ENCODE peak calls at places on chromosomes 12 and 14, in four cellular contexts. M, J, P and V are unnamed samples.
A peak's percentile ranks its signal among the peaks of the same experiment; 100 is the strongest.

GRCh38 chr14:96559571-96559970 is 57.4 kb downstream of the PAPOLA start:
- DNase-seq in M (no peak), J (no peak), P (no peak), V (no peak)

GRCh38 chr12:91874086-91874865 is 271.4 kb downstream of the BTG1 start:
- DNase-seq in M (no peak), J (no peak), P (no peak), V (no peak)

GRCh38 chr12:21677622-21678277 is 20.1 kb upstream of the LDHB start:
- DNase-seq in M (peak; percentile 53), J (no peak), P (no peak), V (no peak)

GRCh38 chr12:22406622-22407021 is 72.1 kb upstream of the ST8SIA1 start:
- DNase-seq in M (no peak), J (no peak), P (no peak), V (no peak)

GRCh38 chr14:98014851-98015615 is 1217.9 kb downstream of the VRK1 start:
- DNase-seq in M (no peak), J (no peak), P (no peak), V (no peak)

GRCh38 chr14:77299776-77300175 is 20.9 kb downstream of the POMT2 start:
- DNase-seq in M (no peak), J (no peak), P (no peak), V (no peak)

GRCh38 chr12:39062266-39062996 is 157.0 kb upstream of the CPNE8 start:
- DNase-seq in M (no peak), J (no peak), P (peak; percentile 34), V (peak; percentile 69)

GRCh38 chr14:41225433-41225832 is 381.2 kb upstream of the LRFN5 start:
- DNase-seq in M (no peak), J (no peak), P (no peak), V (no peak)

GRCh38 chr14:69154779-69155178 is 1.9 kb upstream of the DCAF5 start:
- DNase-seq in M (no peak), J (peak; percentile 48), P (no peak), V (peak; percentile 64)

GRCh38 chr12:3751151-3752095 is 1.5 kb downstream of the CRACR2A start:
- DNase-seq in M (no peak), J (no peak), P (peak; percentile 22), V (no peak)

GRCh38 chr12:4383304-4383865 is 3.9 kb upstream of the FGF23 start:
- DNase-seq in M (no peak), J (no peak), P (peak; percentile 91), V (peak; percentile 93)

GRCh38 chr14:99675381-99675835 is 8.7 kb upstream of the CYP46A1 start:
- DNase-seq in M (no peak), J (no peak), P (no peak), V (no peak)

GRCh38 chr12:124742702-124743101 is 121.0 kb downstream of the SCARB1 start:
- DNase-seq in M (no peak), J (no peak), P (no peak), V (no peak)

DNA sequence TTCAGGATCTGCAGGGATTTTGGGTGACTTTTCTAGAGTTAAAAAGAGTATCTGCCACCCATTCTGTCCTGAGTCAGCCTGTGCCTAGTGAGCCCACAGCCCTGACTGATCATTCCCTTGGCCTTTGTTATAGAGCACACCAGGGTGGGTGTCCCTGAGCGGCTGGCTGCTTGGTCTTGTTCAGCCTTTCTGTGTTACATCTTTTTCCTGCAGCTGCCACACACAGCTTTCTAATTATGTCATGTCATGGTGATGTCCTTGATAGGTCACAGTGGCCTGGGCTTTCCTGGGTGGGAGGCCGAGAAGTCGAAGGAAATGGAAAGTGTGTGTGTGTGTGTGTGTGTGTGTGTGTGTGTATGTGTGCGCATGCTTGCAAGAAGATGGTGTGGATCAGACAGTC is 293.2 kb upstream of the CRY1 start:
- DNase-seq in M (no peak), J (no peak), P (no peak), V (no peak)
- H3K23ac ChIP-seq in M (no peak overlapping the region), J (no peak overlapping the region), P (no peak overlapping the region), V (no peak overlapping the region)

DNA sequence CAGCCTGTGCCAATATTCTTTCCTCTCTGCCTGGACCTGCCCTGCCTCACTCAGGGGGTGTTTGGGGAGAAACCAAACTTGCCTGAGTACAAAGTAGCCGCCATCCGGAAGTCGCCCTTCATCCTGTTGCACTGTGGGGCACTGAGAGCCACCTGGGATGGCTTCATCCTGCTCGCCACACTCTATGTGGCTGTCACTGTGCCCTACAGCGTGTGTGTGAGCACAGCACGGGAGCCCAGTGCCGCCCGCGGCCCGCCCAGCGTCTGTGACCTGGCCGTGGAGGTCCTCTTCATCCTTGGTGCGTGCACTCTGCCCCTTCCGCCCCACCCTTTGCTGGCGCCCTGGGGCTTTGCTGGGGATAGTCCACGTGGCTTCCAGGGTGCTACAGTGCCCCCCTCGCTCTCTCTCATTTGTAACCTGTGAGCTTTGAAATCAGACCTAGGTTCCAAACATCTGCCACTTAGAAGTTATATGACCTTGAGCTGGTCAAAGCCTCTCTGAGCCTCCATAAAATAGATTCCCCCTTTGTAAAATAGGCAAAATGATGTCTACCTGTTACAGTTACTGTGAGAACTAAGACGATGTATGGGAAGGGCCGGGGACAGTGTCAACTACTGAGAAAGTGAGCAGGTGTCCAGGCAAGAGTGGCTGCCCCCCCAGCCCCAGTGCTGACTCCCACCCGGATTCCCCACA is 4.5 kb downstream of the KCNH3 start:
- DNase-seq in M (no peak), J (no peak), P (no peak), V (no peak)
- H2AK5ac ChIP-seq in M (no peak overlapping the region), J (no peak overlapping the region), P (no peak overlapping the region), V (no peak overlapping the region)

GRCh38 chr14:104166698-104167097 is 28.3 kb downstream of the KIF26A start:
- DNase-seq in M (no peak), J (no peak), P (no peak), V (no peak)

GRCh38 chr14:104163541-104163940 is 25.2 kb downstream of the KIF26A start:
- DNase-seq in M (no peak), J (no peak), P (no peak), V (no peak)

GRCh38 chr14:104162495-104162894 is 24.1 kb downstream of the KIF26A start:
- DNase-seq in M (no peak), J (no peak), P (no peak), V (no peak)

GRCh38 chr14:104164041-104164440 is 25.7 kb downstream of the KIF26A start:
- DNase-seq in M (no peak), J (no peak), P (no peak), V (no peak)

DNA sequence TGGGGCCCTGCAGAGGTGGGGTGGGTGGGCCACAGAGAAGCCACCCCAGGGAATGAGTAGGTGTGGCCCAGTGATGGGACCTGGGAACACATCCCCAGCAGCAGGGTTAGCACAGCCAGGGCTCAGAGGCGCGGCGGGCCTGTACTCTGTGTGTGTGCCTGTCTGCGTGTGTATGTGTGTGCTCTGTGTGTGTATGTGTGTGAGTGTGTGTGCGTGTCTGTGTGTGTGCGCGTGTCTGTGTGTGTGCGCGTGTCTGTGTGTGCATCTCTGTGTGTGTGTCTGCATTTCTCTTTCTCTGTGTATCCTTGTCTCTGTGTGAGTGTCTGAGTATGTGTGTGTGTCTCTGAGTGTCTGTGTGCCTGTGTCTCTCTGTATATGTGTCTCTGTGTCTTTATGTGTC is 26.1 kb downstream of the KIF26A start:
- DNase-seq in M (no peak), J (no peak), P (no peak), V (no peak)
- H3K23ac ChIP-seq in M (no peak overlapping the region), J (no peak overlapping the region), P (no peak overlapping the region), V (no peak overlapping the region)

GRCh38 chr12:61694214-61694613 is 566.0 kb upstream of the USP15 start:
- DNase-seq in M (no peak), J (no peak), P (no peak), V (no peak)
- H2AK5ac ChIP-seq in M (no peak overlapping the region), J (no peak overlapping the region), P (no peak overlapping the region), V (no peak overlapping the region)